ENCODE peak calls at places on chromosome 17, in five cellular contexts. One of them, this sample, is unnamed.

GRCh38 chr17:61132524-61133025 is 267.1 kb upstream of the TBX2 start:
- DNase-seq in A549: no peak
- DNase-seq in suprapubic skin: no peak
- DNase-seq in prostate gland: no peak
- DNase-seq in HCT116: no peak
- DNase-seq in this sample: no peak

GRCh38 chr17:72381597-72382397 is 261.0 kb downstream of the SOX9 start:
- DNase-seq in HCT116: peak; percentile 80
- DNase-seq in A549: no peak
- DNase-seq in suprapubic skin: no peak
- DNase-seq in prostate gland: no peak
- DNase-seq in this sample: no peak

GRCh38 chr17:48262982-48263586 is 155.5 kb downstream of the SNX11 start:
- DNase-seq in suprapubic skin: no peak
- DNase-seq in prostate gland: no peak
- DNase-seq in A549: peak; percentile 42
- DNase-seq in HCT116: no peak
- DNase-seq in this sample: no peak

GRCh38 chr17:7355053-7355452 is at the start of gene TMEM95:
- DNase-seq in prostate gland: no peak
- DNase-seq in HCT116: no peak
- DNase-seq in suprapubic skin: peak; percentile 69
- DNase-seq in A549: no peak
- DNase-seq in this sample: no peak

GRCh38 chr17:7577327-7578199 is 1.9 kb upstream of the CD68 start:
- DNase-seq in suprapubic skin: no peak
- DNase-seq in A549: no peak
- DNase-seq in prostate gland: no peak
- DNase-seq in HCT116: no peak
- DNase-seq in this sample: no peak

GRCh38 chr17:80569936-80570335 is 25.3 kb downstream of the RPTOR start:
- DNase-seq in HCT116: no peak
- DNase-seq in prostate gland: no peak
- DNase-seq in A549: no peak
- DNase-seq in suprapubic skin: no peak
- DNase-seq in this sample: no peak

GRCh38 chr17:48835971-48836370 is 5.1 kb downstream of the CALCOCO2 start:
- DNase-seq in suprapubic skin: no peak
- DNase-seq in A549: no peak
- DNase-seq in HCT116: no peak
- DNase-seq in prostate gland: peak; percentile 42
- DNase-seq in this sample: no peak

GRCh38 chr17:80504671-80505413 is 28.4 kb upstream of the NPTX1 start:
- DNase-seq in HCT116: no peak
- DNase-seq in suprapubic skin: peak; percentile 51
- DNase-seq in prostate gland: no peak
- DNase-seq in A549: peak; percentile 67
- DNase-seq in this sample: peak; percentile 54

GRCh38 chr17:7041607-7042506 is 2.0 kb downstream of the SLC16A11 start:
- DNase-seq in prostate gland: no peak
- DNase-seq in HCT116: no peak
- DNase-seq in A549: no peak
- DNase-seq in suprapubic skin: no peak
- DNase-seq in this sample: no peak

GRCh38 chr17:8100149-8100548 is 12.6 kb upstream of the ALOX12B start:
- DNase-seq in HCT116: no peak
- DNase-seq in A549: no peak
- DNase-seq in suprapubic skin: no peak
- DNase-seq in prostate gland: no peak
- DNase-seq in this sample: no peak

GRCh38 chr17:19411641-19412040 is 609 bp downstream of the RNF112 start:
- DNase-seq in suprapubic skin: no peak
- DNase-seq in prostate gland: no peak
- DNase-seq in HCT116: no peak
- DNase-seq in A549: no peak
- DNase-seq in this sample: no peak

GRCh38 chr17:9470171-9470570 is 105.4 kb downstream of the STX8 start:
- DNase-seq in suprapubic skin: no peak
- DNase-seq in A549: no peak
- DNase-seq in prostate gland: no peak
- DNase-seq in HCT116: no peak
- DNase-seq in this sample: no peak

GRCh38 chr17:27905524-27906237 is 12.5 kb upstream of the LYRM9 start:
- DNase-seq in HCT116: no peak
- DNase-seq in suprapubic skin: no peak
- DNase-seq in A549: no peak
- DNase-seq in prostate gland: no peak
- DNase-seq in this sample: no peak

GRCh38 chr17:2580156-2580555 is 13.3 kb upstream of the PAFAH1B1 start:
- DNase-seq in A549: no peak
- DNase-seq in suprapubic skin: peak; percentile 9
- DNase-seq in prostate gland: no peak
- DNase-seq in HCT116: no peak
- DNase-seq in this sample: no peak

GRCh38 chr17:2050246-2050866 is 4.5 kb upstream of the HIC1 start:
- DNase-seq in prostate gland: peak; percentile 62
- DNase-seq in A549: peak; percentile 57
- DNase-seq in HCT116: peak; percentile 51
- DNase-seq in suprapubic skin: peak; percentile 84
- DNase-seq in this sample: no peak

GRCh38 chr17:75763613-75764416 is 1.2 kb downstream of the GALK1 start:
- DNase-seq in A549: no peak
- DNase-seq in HCT116: no peak
- DNase-seq in suprapubic skin: no peak
- DNase-seq in prostate gland: no peak
- DNase-seq in this sample: no peak

GRCh38 chr17:41547378-41547841 is 19.3 kb upstream of the KRT19 start:
- DNase-seq in HCT116: peak; percentile 75
- DNase-seq in suprapubic skin: no peak
- DNase-seq in A549: peak; percentile 70
- DNase-seq in prostate gland: no peak
- DNase-seq in this sample: no peak

GRCh38 chr17:16215965-16216316 is 607 bp upstream of the NCOR1 start:
- DNase-seq in A549: no peak
- DNase-seq in HCT116: peak; percentile 24
- DNase-seq in prostate gland: no peak
- DNase-seq in suprapubic skin: no peak
- DNase-seq in this sample: no peak

GRCh38 chr17:82083009-82083408 is 15.0 kb downstream of the FASN start:
- DNase-seq in prostate gland: no peak
- DNase-seq in suprapubic skin: no peak
- DNase-seq in HCT116: no peak
- DNase-seq in A549: no peak
- DNase-seq in this sample: no peak
- TF ChIP-seq POLR2A in prostate gland: no peak
- TF ChIP-seq POLR2A in suprapubic skin: no peak
- TF ChIP-seq POLR2A in HCT116: no peak
- TF ChIP-seq POLR2A in A549: no peak
- TF ChIP-seq POLR2A in this sample: no peak

GRCh38 chr17:64787921-64788271 is 125.8 kb upstream of the SMURF2 start:
- DNase-seq in suprapubic skin: peak; percentile 64
- DNase-seq in A549: no peak
- DNase-seq in HCT116: no peak
- DNase-seq in prostate gland: no peak
- DNase-seq in this sample: no peak
- TF ChIP-seq POLR2A in suprapubic skin: no peak
- TF ChIP-seq POLR2A in A549: no peak
- TF ChIP-seq POLR2A in HCT116: no peak
- TF ChIP-seq POLR2A in prostate gland: no peak
- TF ChIP-seq POLR2A in this sample: no peak

GRCh38 chr17:81885869-81886548 is 5.4 kb downstream of the ALYREF start:
- DNase-seq in HCT116: no peak
- DNase-seq in prostate gland: no peak
- DNase-seq in suprapubic skin: peak; percentile 55
- DNase-seq in A549: no peak
- DNase-seq in this sample: peak; percentile 94
- TF ChIP-seq POLR2A in HCT116: no peak
- TF ChIP-seq POLR2A in prostate gland: no peak
- TF ChIP-seq POLR2A in suprapubic skin: no peak
- TF ChIP-seq POLR2A in A549: no peak
- TF ChIP-seq POLR2A in this sample: peak; percentile 33

GRCh38 chr17:51004249-51004648 is 116.4 kb downstream of the SPAG9 start:
- DNase-seq in suprapubic skin: no peak
- DNase-seq in HCT116: no peak
- DNase-seq in A549: no peak
- DNase-seq in prostate gland: no peak
- DNase-seq in this sample: no peak

GRCh38 chr17:51006601-51007000 is 114.1 kb downstream of the SPAG9 start:
- DNase-seq in A549: no peak
- DNase-seq in HCT116: no peak
- DNase-seq in prostate gland: no peak
- DNase-seq in suprapubic skin: no peak
- DNase-seq in this sample: no peak

GRCh38 chr17:51000835-51001638 is 119.6 kb downstream of the SPAG9 start:
- DNase-seq in prostate gland: peak; percentile 20
- DNase-seq in HCT116: peak; percentile 61
- DNase-seq in A549: peak; percentile 62
- DNase-seq in suprapubic skin: no peak
- DNase-seq in this sample: peak; percentile 31

GRCh38 chr17:51005768-51006167 is 114.9 kb downstream of the SPAG9 start:
- DNase-seq in A549: no peak
- DNase-seq in HCT116: no peak
- DNase-seq in prostate gland: no peak
- DNase-seq in suprapubic skin: no peak
- DNase-seq in this sample: no peak
- TF ChIP-seq POLR2A in A549: peak; percentile 7
- TF ChIP-seq POLR2A in HCT116: no peak
- TF ChIP-seq POLR2A in prostate gland: no peak
- TF ChIP-seq POLR2A in suprapubic skin: no peak
- TF ChIP-seq POLR2A in this sample: no peak

GRCh38 chr17:64498308-64499203 is 1.7 kb upstream of the POLG2 start:
- DNase-seq in A549: no peak
- DNase-seq in prostate gland: no peak
- DNase-seq in suprapubic skin: no peak
- DNase-seq in HCT116: no peak
- DNase-seq in this sample: no peak
- TF ChIP-seq POLR2A in A549: no peak
- TF ChIP-seq POLR2A in prostate gland: no peak
- TF ChIP-seq POLR2A in suprapubic skin: no peak
- TF ChIP-seq POLR2A in HCT116: no peak
- TF ChIP-seq POLR2A in this sample: no peak